ENCODE peak calls at places on chromosomes 3 and 15, in five cellular contexts. F, U, R, C and O are unnamed samples.

GRCh38 chr3:75985432-75985831 is 200.1 kb upstream of the ZNF717 start:
- DNase-seq in F (no peak), U (no peak), C (no peak), R (no peak), O (no peak)

GRCh38 chr3:155949464-155950217 is 79.2 kb downstream of the GMPS start:
- DNase-seq in R (no peak), F (no peak), C (no peak), U (no peak), O (no peak)

GRCh38 chr3:23807161-23808015 is 1.6 kb downstream of the UBE2E1 start:
- DNase-seq in U (no peak), R (no peak), C (no peak), F (no peak), O (peak; percentile 51)

GRCh38 chr3:87503901-87504498 is 227.6 kb upstream of the POU1F1 start:
- DNase-seq in U (no peak), C (no peak), R (peak; percentile 60), F (no peak), O (peak; percentile 36)

GRCh38 chr15:29822685-29823459 is 604 bp upstream of the TJP1 start:
- DNase-seq in F (no peak), C (peak; percentile 37), U (no peak), R (peak; percentile 84), O (peak; percentile 83)

GRCh38 chr3:42043116-42043796 is 47.9 kb upstream of the TRAK1 start:
- DNase-seq in F (no peak), R (no peak), U (no peak), C (no peak), O (peak; percentile 49)

GRCh38 chr15:37764733-37765191 is 169.7 kb upstream of the TMCO5A start:
- DNase-seq in U (no peak), C (no peak), F (no peak), R (peak; percentile 76), O (peak; percentile 74)

GRCh38 chr3:11131371-11131770 is 22.9 kb upstream of the HRH1 start:
- DNase-seq in F (no peak), C (no peak), U (no peak), R (no peak), O (no peak)

GRCh38 chr3:40976241-40976640 is 223.1 kb upstream of the CTNNB1 start:
- DNase-seq in F (no peak), R (no peak), C (no peak), U (no peak), O (no peak)

GRCh38 chr3:9196009-9196408 is 53.4 kb downstream of the SRGAP3 start:
- DNase-seq in R (no peak), U (no peak), C (no peak), F (no peak), O (no peak)

GRCh38 chr3:185878920-185879319 is 54.1 kb upstream of the IGF2BP2 start:
- DNase-seq in C (no peak), U (no peak), R (no peak), F (no peak), O (no peak)

GRCh38 chr3:45026957-45027356 is 854 bp downstream of the CLEC3B start:
- DNase-seq in U (no peak), F (no peak), C (no peak), R (no peak), O (peak; percentile 34)

GRCh38 chr15:57610130-57610529 is 18.4 kb downstream of the MYZAP start:
- DNase-seq in R (peak; percentile 95), U (no peak), F (no peak), C (no peak), O (peak; percentile 50)

GRCh38 chr3:50570508-50571279 is 1.4 kb downstream of the HEMK1 start:
- DNase-seq in U (no peak), R (no peak), C (no peak), F (no peak), O (no peak)

GRCh38 chr15:50906954-50907865 is 1.3 kb upstream of the AP4E1 start:
- DNase-seq in R (peak; percentile 32), U (peak; percentile 64), F (peak; percentile 54), C (peak; percentile 9), O (peak; percentile 4)

GRCh38 chr3:3603351-3603750 is 195.9 kb upstream of the LRRN1 start:
- DNase-seq in C (no peak), F (no peak), U (no peak), R (no peak), O (no peak)

GRCh38 chr15:51580385-51580784 is 42.2 kb downstream of the DMXL2 start:
- DNase-seq in F (no peak), C (no peak), R (no peak), U (no peak), O (no peak)

GRCh38 chr15:69067296-69067695 is 52.8 kb downstream of the NOX5 start:
- DNase-seq in C (no peak), R (no peak), U (no peak), F (no peak), O (no peak)

GRCh38 chr3:181017690-181018089 is 28.2 kb upstream of the DNAJC19 start:
- DNase-seq in C (no peak), F (no peak), U (no peak), R (no peak), O (no peak)

GRCh38 chr3:94083261-94083660 is 20.4 kb downstream of the NSUN3 start:
- DNase-seq in R (no peak), F (no peak), C (no peak), U (no peak), O (no peak)

GRCh38 chr15:62770752-62771151 is 271.8 kb upstream of the TPM1 start:
- DNase-seq in C (no peak), F (no peak), U (no peak), R (no peak), O (peak; percentile 94)

GRCh38 chr3:98954242-98954641 is 52.7 kb upstream of the DCBLD2 start:
- DNase-seq in C (no peak), F (no peak), U (no peak), R (no peak), O (no peak)

GRCh38 chr3:10761583-10761982 is 54.4 kb upstream of the SLC6A11 start:
- DNase-seq in U (no peak), F (no peak), R (no peak), C (no peak), O (no peak)

GRCh38 chr3:113873814-113874526 is 35.4 kb downstream of the GRAMD1C start:
- DNase-seq in U (no peak), R (peak; percentile 10), C (no peak), F (no peak), O (no peak)